ENCODE peak calls at places on chromosomes 6 and 20, in six cellular contexts. E, K, U, V, S and Z are unnamed samples. For H4K20me1, H3K4me1 and H3K36me3, the result is how much of the 10 kb centered on the place peaks cover.

GRCh38 chr6:34065470-34066283 is 80.2 kb downstream of the GRM4 start:
- DNase-seq in U (no peak), S (no peak), E (no peak), K (no peak), V (no peak), Z (no peak)

GRCh38 chr6:28769626-28770402 is 154.0 kb downstream of the TRIM27 start:
- DNase-seq in U (no peak), K (peak), E (peak), V (no peak), S (no peak), Z (no peak)

GRCh38 chr6:12232339-12232738 is 57.8 kb upstream of the EDN1 start:
- DNase-seq in U (no peak), K (no peak), S (no peak), E (peak), V (no peak), Z (no peak)

GRCh38 chr6:127305741-127306140 is 37.7 kb downstream of the ECHDC1 start:
- DNase-seq in E (no peak), S (no peak), V (no peak), K (no peak), U (no peak), Z (no peak)

GRCh38 chr6:85660181-85660611 is 17.5 kb upstream of the SYNCRIP start:
- DNase-seq in S (no peak), E (peak), K (peak), V (no peak), U (peak), Z (no peak)

GRCh38 chr6:12165297-12165696 is 124.9 kb upstream of the EDN1 start:
- DNase-seq in U (no peak), V (no peak), E (no peak), K (no peak), S (no peak), Z (no peak)

GRCh38 chr6:163392533-163392932 is 22.0 kb upstream of the QKI start:
- DNase-seq in K (peak), V (no peak), E (peak), U (peak), S (peak), Z (peak)

GRCh38 chr20:63126876-63127699 is 88.8 kb downstream of the YTHDF1 start:
- DNase-seq in E (no peak), K (no peak), S (no peak), U (no peak), V (no peak), Z (no peak)

GRCh38 chr6:141033101-141033500 is 1099.6 kb upstream of the GJE1 start:
- DNase-seq in K (no peak), V (no peak), E (no peak), U (no peak), S (no peak), Z (no peak)

GRCh38 chr6:2738373-2738979 is 12.2 kb downstream of the MYLK4 start:
- DNase-seq in E (peak), U (peak), S (peak), K (peak), V (no peak), Z (no peak)

GRCh38 chr6:6654599-6655575 is 66.4 kb downstream of the LY86 start:
- DNase-seq in K (no peak), S (no peak), E (no peak), U (no peak), V (no peak), Z (no peak)

GRCh38 chr6:76441850-76442249 is 369.4 kb upstream of the IMPG1 start:
- DNase-seq in V (no peak), K (peak), U (no peak), E (no peak), S (no peak), Z (no peak)

GRCh38 chr6:134663356-134663755 is 286.5 kb downstream of the ALDH8A1 start:
- DNase-seq in S (no peak), K (no peak), U (no peak), E (no peak), V (no peak), Z (no peak)

DNA sequence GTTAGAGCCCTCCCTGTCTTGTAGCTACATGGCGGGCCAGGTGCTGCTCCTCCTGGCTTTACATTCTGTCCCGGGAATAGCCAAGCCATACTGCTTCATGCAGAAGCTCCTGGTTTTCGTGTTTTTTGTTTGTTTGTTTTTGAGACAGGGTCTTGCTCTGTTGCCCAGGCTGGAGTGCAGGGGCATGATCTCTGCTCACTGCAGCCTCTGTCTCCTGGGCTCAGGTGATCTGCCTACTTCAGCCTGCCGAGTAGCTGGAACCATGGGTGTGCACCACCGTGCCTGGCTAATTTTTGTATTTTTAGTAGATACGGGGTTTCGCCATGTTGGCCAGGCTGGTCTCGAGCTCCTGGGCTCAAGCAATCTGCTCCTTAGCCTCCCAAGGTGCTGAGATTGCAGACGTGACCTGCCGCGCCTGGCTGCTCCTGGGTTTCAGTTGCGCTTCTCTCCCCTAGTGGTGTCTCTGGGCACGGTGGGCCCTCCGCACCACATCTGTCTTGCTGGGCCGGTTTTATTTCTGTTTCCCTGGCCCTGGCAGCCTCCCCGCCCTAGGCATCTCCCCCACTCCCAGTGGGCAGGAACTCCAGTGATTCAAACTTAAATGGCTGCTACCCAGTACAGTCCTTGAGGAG is 12.9 kb downstream of the CDYL start:
- DNase-seq in K (no peak), U (no peak), S (no peak), V (no peak), E (no peak), Z (no peak)
- H4K20me1 ChIP-seq in K (half or more), U (under half), S (under half), V (half or more), E (half or more), Z (under half)

DNA sequence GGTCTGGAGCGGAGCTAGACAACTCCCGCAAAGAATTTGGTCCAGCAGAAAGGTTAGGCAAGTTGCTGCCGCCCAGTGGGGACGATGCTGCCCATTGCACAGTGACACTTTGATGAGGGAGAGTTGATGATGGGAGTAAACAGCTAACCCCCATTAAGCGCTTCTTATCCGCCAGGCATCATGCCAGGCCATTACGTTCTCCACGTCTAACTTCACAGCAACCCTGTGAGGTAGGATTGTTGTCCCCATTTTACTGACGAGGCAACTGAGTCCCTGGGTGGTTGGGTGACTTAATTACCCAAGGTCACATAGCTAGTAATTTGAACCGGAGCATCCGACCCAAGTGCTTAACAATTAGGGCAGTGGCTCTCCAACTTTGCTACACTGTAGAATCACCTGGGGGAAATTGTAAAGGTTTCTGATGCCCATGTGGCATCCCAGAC is 731 bp downstream of the RALGAPB start:
- DNase-seq in V (no peak), U (no peak), E (peak), K (peak), S (no peak), Z (no peak)
- H3K4me1 ChIP-seq in V (under half), U (under half), E (under half), K (under half), S (under half), Z (under half)

GRCh38 chr20:48648482-48649051 is 179.2 kb downstream of the PREX1 start:
- DNase-seq in E (peak), S (peak), U (no peak), K (no peak), V (no peak), Z (no peak)

GRCh38 chr20:48649868-48650267 is 177.9 kb downstream of the PREX1 start:
- DNase-seq in S (no peak), V (no peak), K (no peak), U (no peak), E (no peak), Z (no peak)

GRCh38 chr20:48649104-48649626 is 178.6 kb downstream of the PREX1 start:
- DNase-seq in K (no peak), V (no peak), U (no peak), S (no peak), E (no peak), Z (no peak)

GRCh38 chr20:48645666-48646065 is 182.1 kb downstream of the PREX1 start:
- DNase-seq in S (no peak), U (no peak), E (no peak), K (no peak), V (no peak), Z (no peak)

GRCh38 chr20:48647873-48648272 is 179.9 kb downstream of the PREX1 start:
- DNase-seq in V (no peak), U (no peak), K (no peak), E (no peak), S (no peak), Z (no peak)
- H3K36me3 ChIP-seq in V (under half), U (under half), K (under half), E (under half), S (under half), Z (under half)

GRCh38 chr20:35018578-35019371 is 63.1 kb downstream of the MYH7B start:
- DNase-seq in S (no peak), K (no peak), U (no peak), V (no peak), E (no peak), Z (no peak)

GRCh38 chr20:35015863-35016193 is 60.2 kb downstream of the MYH7B start:
- DNase-seq in S (no peak), K (no peak), V (no peak), U (no peak), E (no peak), Z (no peak)

GRCh38 chr20:35020108-35021031 is 64.7 kb downstream of the MYH7B start:
- DNase-seq in V (no peak), K (no peak), U (no peak), S (no peak), E (no peak), Z (no peak)

GRCh38 chr20:35014537-35014936 is 58.9 kb downstream of the MYH7B start:
- DNase-seq in V (no peak), K (no peak), S (no peak), E (no peak), U (no peak), Z (no peak)

GRCh38 chr20:35017099-35017835 is 61.6 kb downstream of the MYH7B start:
- DNase-seq in U (no peak), K (no peak), V (no peak), S (no peak), E (no peak), Z (no peak)
- H4K20me1 ChIP-seq in U (under half), K (under half), V (under half), S (under half), E (under half), Z (under half)

DNA sequence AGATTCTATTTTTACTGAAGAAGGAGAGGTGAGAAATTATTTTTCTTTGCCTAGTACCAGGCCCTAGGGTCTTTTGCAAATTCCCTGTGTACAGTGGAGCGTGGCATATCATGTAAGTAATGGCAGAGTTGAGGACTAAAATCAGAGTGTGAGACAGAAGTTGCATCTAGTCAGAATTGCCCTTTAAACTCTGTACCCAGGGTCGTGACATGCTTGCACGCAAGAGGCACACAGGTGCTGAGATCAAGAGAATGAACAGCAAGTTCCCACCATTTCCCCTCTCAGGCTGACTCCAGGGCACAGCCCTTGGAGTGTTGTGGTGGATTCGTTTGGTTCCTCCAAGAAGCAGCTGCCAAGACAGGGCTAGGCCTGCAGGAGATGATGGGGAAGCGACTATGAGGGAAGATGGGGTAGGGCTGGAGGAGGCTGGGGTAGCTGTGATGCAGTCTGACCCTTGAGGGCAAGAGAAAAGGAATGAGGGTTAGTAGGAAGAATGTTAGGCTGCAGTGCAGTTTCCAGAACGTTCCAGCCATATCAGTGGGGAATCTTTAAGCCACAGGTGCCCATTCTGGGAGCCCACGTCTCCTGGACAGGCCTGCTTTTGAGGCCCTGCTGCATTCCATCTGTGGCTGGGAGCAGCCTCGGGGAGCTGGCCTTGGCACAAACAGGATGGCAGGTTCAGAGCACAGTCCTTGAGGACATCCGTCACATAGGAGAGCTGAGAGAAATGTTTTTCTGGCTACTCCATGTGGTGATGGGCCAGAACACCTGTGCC is 6.9 kb downstream of the NELFCD start:
- DNase-seq in K (no peak), V (no peak), E (no peak), U (no peak), S (no peak), Z (no peak)
- H3K4me1 ChIP-seq in K (under half), V (under half), E (under half), U (under half), S (under half), Z (under half)

GRCh38 chr20:10667077-10667401 is 6.8 kb downstream of the JAG1 start:
- DNase-seq in S (no peak), U (no peak), K (no peak), V (no peak), E (no peak), Z (no peak)

GRCh38 chr20:10666221-10667076 is 7.3 kb downstream of the JAG1 start:
- DNase-seq in K (no peak), V (no peak), U (no peak), E (no peak), S (no peak), Z (no peak)

GRCh38 chr20:10665791-10666190 is 8.0 kb downstream of the JAG1 start:
- DNase-seq in U (no peak), V (no peak), K (no peak), S (no peak), E (no peak), Z (no peak)

GRCh38 chr20:10662661-10663458 is 10.9 kb downstream of the JAG1 start:
- DNase-seq in S (no peak), E (no peak), K (no peak), V (no peak), U (no peak), Z (no peak)

GRCh38 chr20:10665027-10665561 is 8.7 kb downstream of the JAG1 start:
- DNase-seq in U (no peak), E (no peak), V (no peak), K (no peak), S (no peak), Z (no peak)
- H3K36me3 ChIP-seq in U (under half), E (half or more), V (under half), K (under half), S (under half), Z (under half)